ENCODE peak calls at places on chromosome 18, in ten cellular contexts. G is astrocyte; F is stimulated activated CD8-positive, alpha-beta memory T cell treated with anti-CD3 and anti-CD28 coated beads, Interleukin-2, amount 100 ng/mL, for 1 hour; W is head of caudate nucleus; A is A549; T is left cardiac atrium; U is kidney epithelial cell; D is sciatic nerve; O is H54; K is GM23338. Y is an unnamed sample.
A peak's percentile ranks its signal among the peaks of the same experiment; 100 is the strongest.

GRCh38 chr18:34760444-34760843 is 50.3 kb downstream of the DTNA start:
- DNase-seq in K (no peak), D (no peak), G (no peak), F (no peak), A (no peak), W (no peak), O (no peak), U (no peak), T (peak; percentile 40), Y (no peak)

GRCh38 chr18:45998244-45998643 is 31.1 kb upstream of the EPG5 start:
- DNase-seq in A (no peak), F (no peak), D (no peak), U (no peak), K (no peak), W (no peak), T (no peak), G (no peak), O (no peak), Y (no peak)

GRCh38 chr18:37483221-37483971 is 82.2 kb downstream of the CELF4 start:
- DNase-seq in W (no peak), A (peak; percentile 11), G (peak; percentile 6), D (no peak), K (peak; percentile 86), U (no peak), T (no peak), F (no peak), O (no peak), Y (peak; percentile 85)

GRCh38 chr18:77165489-77166415 is 33.2 kb upstream of the MBP start:
- DNase-seq in F (no peak), U (no peak), T (peak; percentile 76), A (no peak), G (no peak), W (no peak), K (no peak), O (no peak), D (peak; percentile 67), Y (peak; percentile 38)

GRCh38 chr18:35159782-35160181 is 81.1 kb upstream of the ZNF397 start:
- DNase-seq in F (no peak), T (no peak), A (no peak), G (no peak), W (no peak), K (no peak), D (no peak), U (no peak), O (no peak), Y (no peak)

GRCh38 chr18:79926306-79926705 is 25.1 kb downstream of the SLC66A2 start:
- DNase-seq in U (no peak), W (no peak), K (no peak), O (no peak), G (no peak), D (peak; percentile 42), A (no peak), F (no peak), T (no peak), Y (no peak)

GRCh38 chr18:80200932-80201672 is 46.2 kb downstream of the PARD6G start:
- DNase-seq in T (no peak), O (no peak), A (no peak), D (no peak), U (no peak), W (no peak), K (no peak), F (no peak), G (no peak), Y (no peak)

GRCh38 chr18:36809590-36810381 is 19.0 kb downstream of the TPGS2 start:
- DNase-seq in W (peak; percentile 29), F (no peak), A (peak; percentile 59), K (peak; percentile 85), D (no peak), U (no peak), T (no peak), G (peak; percentile 43), O (no peak), Y (peak; percentile 79)

GRCh38 chr18:22110482-22110924 is 58.9 kb upstream of the GATA6 start:
- DNase-seq in O (no peak), W (no peak), K (peak; percentile 21), G (no peak), U (no peak), A (peak; percentile 23), F (no peak), T (no peak), D (no peak), Y (peak; percentile 46)

GRCh38 chr18:70384181-70384790 is 95.4 kb downstream of the SOCS6 start:
- DNase-seq in F (no peak), A (peak; percentile 91), G (peak; percentile 92), U (peak; percentile 92), O (no peak), K (no peak), D (no peak), W (peak; percentile 19), T (no peak), Y (peak; percentile 57)

GRCh38 chr18:69002233-69002632 is 204.4 kb downstream of the CCDC102B start:
- DNase-seq in G (no peak), K (peak; percentile 64), U (no peak), D (no peak), T (no peak), W (no peak), F (no peak), A (no peak), O (no peak), Y (no peak)

GRCh38 chr18:13541621-13542519 is 184.5 kb downstream of the FAM210A start:
- DNase-seq in U (no peak), O (no peak), T (no peak), G (no peak), K (no peak), F (no peak), D (no peak), A (peak; percentile 31), W (no peak), Y (no peak)

GRCh38 chr18:55861266-55861665 is 273.3 kb upstream of the TCF4 start:
- DNase-seq in U (no peak), G (peak; percentile 49), T (no peak), A (peak; percentile 33), D (no peak), O (no peak), K (peak; percentile 52), F (no peak), W (peak; percentile 60), Y (peak; percentile 70)

GRCh38 chr18:9913151-9913525 is 678 bp upstream of the VAPA start:
- DNase-seq in F (no peak), W (no peak), T (no peak), U (no peak), O (no peak), G (peak; percentile 41), D (no peak), K (no peak), A (no peak), Y (no peak)

GRCh38 chr18:28161608-28162599 is 15.0 kb downstream of the CDH2 start:
- DNase-seq in O (peak; percentile 15), W (no peak), F (no peak), T (no peak), A (peak; percentile 13), D (no peak), G (peak; percentile 49), U (peak; percentile 71), K (no peak), Y (peak; percentile 49)